ENCODE peak calls at places on chromosomes 3 and 15, in nine cellular contexts. S is ELR, P is neural crest cell, W is AG08395, J is hepatic stellate cell, K is heart right ventricle, M is T47D, R is upper lobe of right lung, H is endodermal cell. A is an unnamed sample.

GRCh38 chr15:70625438-70625837 is 137.9 kb downstream of the UACA start:
- DNase-seq in R (no peak), S (no peak), M (no peak), K (no peak), W (no peak), J (no peak), P (no peak), H (no peak), A (no peak)

GRCh38 chr3:18439281-18439680 is 14.1 kb upstream of the SATB1 start:
- DNase-seq in H (no peak), S (no peak), K (no peak), M (no peak), J (no peak), R (no peak), W (no peak), P (no peak), A (no peak)

GRCh38 chr3:126137490-126138130 is 42.8 kb downstream of the ALDH1L1 start:
- DNase-seq in J (no peak), M (no peak), S (no peak), P (no peak), K (peak), R (peak), W (no peak), H (peak), A (no peak)

GRCh38 chr15:100810831-100811230 is 68.8 kb upstream of the ALDH1A3 start:
- DNase-seq in K (no peak), W (no peak), S (no peak), P (no peak), M (no peak), R (no peak), H (no peak), J (no peak), A (no peak)

GRCh38 chr3:100615684-100616083 is 6.3 kb downstream of the ADGRG7 start:
- DNase-seq in H (no peak), R (no peak), K (no peak), P (no peak), J (no peak), M (no peak), W (peak), S (no peak), A (no peak)

GRCh38 chr15:36742696-36743095 is 163.3 kb downstream of the CDIN1 start:
- DNase-seq in H (no peak), M (no peak), J (no peak), W (no peak), S (no peak), R (no peak), K (no peak), P (no peak), A (no peak)

GRCh38 chr15:78739996-78740903 is 71.0 kb downstream of the ADAMTS7 start:
- DNase-seq in M (no peak), S (peak), W (no peak), H (peak), R (peak), P (peak), J (no peak), K (no peak), A (no peak)

GRCh38 chr3:70726096-70726745 is 413.8 kb upstream of the MDFIC2 start:
- DNase-seq in H (no peak), K (no peak), M (no peak), J (no peak), S (no peak), W (no peak), P (no peak), R (no peak), A (no peak)

GRCh38 chr3:127002195-127003174 is 19.6 kb downstream of the PLXNA1 start:
- DNase-seq in K (peak), M (no peak), P (peak), J (peak), H (peak), W (peak), R (peak), S (peak), A (peak)

GRCh38 chr3:178856804-178857203 is 214.8 kb downstream of the ZMAT3 start:
- DNase-seq in R (no peak), M (no peak), W (no peak), K (no peak), J (no peak), H (no peak), S (no peak), P (no peak), A (no peak)

GRCh38 chr3:138043266-138044029 is 33.5 kb downstream of the CLDN18 start:
- DNase-seq in R (no peak), H (no peak), M (no peak), J (peak), P (no peak), K (no peak), W (peak), S (peak), A (no peak)

GRCh38 chr3:169945313-169945712 is 21.3 kb upstream of the SEC62 start:
- DNase-seq in W (no peak), R (no peak), P (no peak), J (no peak), K (no peak), S (no peak), H (no peak), M (no peak), A (no peak)

GRCh38 chr3:11641683-11642407 is 1.9 kb downstream of the VGLL4 start:
- DNase-seq in H (no peak), S (peak), K (no peak), J (peak), P (no peak), W (peak), M (no peak), R (no peak), A (no peak)

GRCh38 chr3:124942613-124943012 is 8.1 kb upstream of the MUC13 start:
- DNase-seq in H (no peak), P (no peak), S (no peak), J (no peak), M (no peak), R (no peak), K (no peak), W (no peak), A (no peak)

GRCh38 chr3:171248426-171249115 is 211.6 kb downstream of the TNIK start:
- DNase-seq in M (no peak), R (no peak), K (no peak), J (no peak), S (no peak), H (no peak), P (no peak), W (no peak), A (no peak)

GRCh38 chr15:51775967-51776816 is 24.8 kb downstream of the TMOD2 start:
- DNase-seq in P (peak), R (no peak), W (peak), H (peak), S (peak), K (peak), J (no peak), M (peak), A (peak)

GRCh38 chr3:71751602-71752001 is 2.1 kb upstream of the GPR27 start:
- DNase-seq in K (no peak), S (no peak), P (no peak), J (no peak), H (no peak), R (no peak), M (no peak), W (no peak), A (no peak)

GRCh38 chr3:72127843-72128242 is 342.9 kb upstream of the PROK2 start:
- DNase-seq in S (peak), W (peak), R (no peak), K (no peak), M (no peak), H (no peak), P (no peak), J (no peak), A (no peak)

GRCh38 chr3:108053025-108053424 is 37.8 kb downstream of the CD47 start:
- DNase-seq in K (no peak), P (no peak), M (peak), W (no peak), S (peak), J (no peak), R (no peak), H (no peak), A (no peak)

GRCh38 chr3:107524214-107525100 is 1.7 kb downstream of the BBX start:
- DNase-seq in J (peak), M (no peak), S (peak), R (peak), W (peak), P (peak), H (peak), K (peak), A (peak)

GRCh38 chr3:14803981-14804834 is 14.6 kb upstream of the FGD5 start:
- DNase-seq in K (peak), R (peak), M (no peak), J (no peak), H (no peak), S (no peak), W (no peak), P (no peak), A (peak)

GRCh38 chr3:104907507-104907906 is 459.2 kb upstream of the ALCAM start:
- DNase-seq in M (no peak), J (peak), W (peak), S (peak), K (no peak), P (no peak), H (no peak), R (no peak), A (no peak)

GRCh38 chr3:138941259-138941885 is 5.6 kb downstream of the FOXL2 start:
- DNase-seq in S (peak), J (peak), H (peak), P (peak), R (no peak), M (peak), K (no peak), W (peak), A (no peak)

GRCh38 chr3:161171639-161172552 is 49.2 kb upstream of the NMD3 start:
- DNase-seq in S (peak), K (no peak), W (no peak), J (no peak), R (no peak), M (peak), H (no peak), P (no peak), A (no peak)

GRCh38 chr3:48684480-48685143 is 1.1 kb downstream of the NCKIPSD start:
- DNase-seq in S (peak), W (peak), K (peak), M (no peak), J (peak), H (no peak), P (no peak), R (no peak), A (peak)

GRCh38 chr15:64274541-64274940 is 81.4 kb downstream of the CSNK1G1 start:
- DNase-seq in R (no peak), W (no peak), P (no peak), H (no peak), M (no peak), K (no peak), J (no peak), S (no peak), A (no peak)

GRCh38 chr3:152291649-152292066 is 22.9 kb downstream of the MBNL1 start:
- DNase-seq in S (no peak), R (no peak), J (no peak), K (no peak), W (no peak), H (no peak), P (no peak), M (no peak), A (no peak)

GRCh38 chr3:154515921-154516320 is 85.9 kb upstream of the GPR149 start:
- DNase-seq in S (no peak), K (no peak), J (no peak), W (no peak), R (no peak), M (no peak), H (no peak), P (no peak), A (no peak)

GRCh38 chr3:126124896-126125295 is 41.0 kb upstream of the SLC41A3 start:
- DNase-seq in S (no peak), K (peak), R (no peak), H (peak), M (no peak), P (no peak), J (no peak), W (no peak), A (peak)

GRCh38 chr3:128468285-128468790 is 1.6 kb upstream of the DNAJB8 start:
- DNase-seq in M (no peak), P (no peak), J (no peak), W (no peak), H (no peak), R (no peak), S (no peak), K (no peak), A (no peak)